ENCODE peak calls at places on chromosomes 4 and X, in five cellular contexts. O is fibroblast of mammary gland, Q is IMR-90, B is GM12878, R is Calu3. T is an unnamed sample.

GRCh38 chrX:1531106-1531890 is 5.7 kb downstream of the P2RY8 start:
- DNase-seq in R (no peak), O (no peak), B (no peak), Q (no peak), T (no peak)

GRCh38 chrX:69163936-69164741 is 1.1 kb downstream of the PJA1 start:
- DNase-seq in R (no peak), O (no peak), Q (no peak), B (no peak), T (no peak)

GRCh38 chr4:67727124-67727850 is 26.3 kb upstream of the UBA6 start:
- DNase-seq in B (no peak), Q (peak), O (peak), R (no peak), T (no peak)

GRCh38 chr4:3338976-3339531 is 46.2 kb downstream of the RGS12 start:
- DNase-seq in B (no peak), R (no peak), Q (no peak), O (no peak), T (no peak)

GRCh38 chrX:54891573-54891972 is 29.1 kb upstream of the TRO start:
- DNase-seq in R (peak), B (no peak), Q (peak), O (peak), T (peak)

GRCh38 chrX:118603981-118604380 is 108.4 kb downstream of the DOCK11 start:
- DNase-seq in Q (peak), B (peak), R (peak), O (peak), T (peak)

GRCh38 chr4:184315675-184316359 is 98.1 kb upstream of the ENPP6 start:
- DNase-seq in O (no peak), R (no peak), B (no peak), Q (no peak), T (no peak)

GRCh38 chrX:11765449-11765848 is 7.4 kb downstream of the MSL3 start:
- DNase-seq in O (no peak), R (no peak), Q (no peak), B (no peak), T (no peak)

GRCh38 chrX:8811611-8812010 is 10.4 kb upstream of the FAM9A start:
- DNase-seq in R (no peak), B (no peak), O (no peak), Q (no peak), T (no peak)

GRCh38 chr4:105133976-105134375 is 12.7 kb upstream of the TET2 start:
- DNase-seq in R (no peak), Q (no peak), B (no peak), O (no peak), T (no peak)

GRCh38 chr4:6229095-6229494 is 28.7 kb upstream of the JAKMIP1 start:
- DNase-seq in O (no peak), R (no peak), Q (no peak), B (no peak), T (no peak)
- TF ChIP-seq CTCF in O (no peak), R (no peak), Q (no peak), B (no peak), T (no peak)

DNA sequence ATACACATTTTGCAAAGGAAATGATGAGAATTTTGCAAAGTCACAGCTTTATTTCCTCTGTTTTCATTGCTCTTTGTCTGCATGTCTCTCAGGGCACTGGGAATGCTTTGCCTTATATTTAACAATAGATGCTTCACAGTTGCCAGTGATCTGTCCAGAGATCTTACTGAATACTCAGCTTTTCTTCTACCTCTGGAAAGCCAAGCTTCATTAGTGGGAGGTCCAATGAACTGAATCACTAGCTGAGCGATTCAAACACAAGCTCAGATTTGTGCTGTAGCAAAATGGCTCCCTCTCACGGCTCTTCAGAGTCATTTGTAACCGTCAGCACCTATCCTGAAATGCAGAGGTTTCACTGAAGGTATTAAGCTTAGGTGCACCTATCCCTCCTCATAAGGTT is 138.9 kb downstream of the DCLK2 start:
- DNase-seq in R (no peak), Q (peak), O (peak), B (no peak), T (peak)
- TF ChIP-seq CTCF in R (no peak), Q (peak), O (peak), B (no peak), T (peak)

DNA sequence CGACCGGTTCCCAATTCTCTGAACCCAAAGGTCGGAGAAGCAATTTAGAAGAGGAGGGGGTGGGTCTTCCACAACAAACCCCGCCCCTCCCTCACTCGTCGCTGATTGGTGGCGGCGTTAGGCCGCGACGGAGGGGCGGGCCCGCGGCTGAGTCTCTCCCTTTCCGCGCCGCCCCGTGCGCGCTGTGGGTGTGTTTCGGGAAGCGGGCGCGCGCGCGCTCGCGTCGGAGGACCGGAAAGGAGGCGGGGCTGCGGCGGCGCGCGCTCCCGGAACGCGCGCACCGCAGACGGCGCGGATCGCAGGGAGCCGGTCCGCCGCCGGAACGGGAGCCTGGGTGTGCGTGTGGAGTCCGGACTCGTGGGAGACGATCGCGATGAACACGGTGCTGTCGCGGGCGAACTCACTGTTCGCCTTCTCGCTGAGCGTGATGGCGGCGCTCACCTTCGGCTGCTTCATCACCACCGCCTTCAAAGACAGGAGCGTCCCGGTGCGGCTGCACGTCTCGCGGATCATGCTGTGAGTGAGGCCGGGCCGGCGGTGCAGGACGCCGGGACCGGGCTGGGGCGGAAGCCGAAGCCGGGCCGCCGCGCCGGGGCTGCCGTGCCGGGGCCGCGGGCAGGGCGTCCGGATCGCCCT is at the start of gene SPCS3:
- DNase-seq in R (peak), Q (peak), B (peak), O (peak), T (peak)
- TF ChIP-seq CTCF in R (no peak), Q (no peak), B (no peak), O (no peak), T (no peak)

GRCh38 chrX:121987163-121987562 is 939.8 kb downstream of the GLUD2 start:
- DNase-seq in Q (no peak), R (no peak), O (peak), B (no peak), T (no peak)
- TF ChIP-seq CTCF in Q (no peak), R (no peak), O (no peak), B (no peak), T (no peak)

GRCh38 chr4:70705856-70706461 is 15.8 kb upstream of the RUFY3 start:
- DNase-seq in B (no peak), Q (peak), O (peak), R (no peak), T (peak)

GRCh38 chr4:70703695-70704332 is 15.5 kb downstream of the UTP3 start:
- DNase-seq in R (peak), O (peak), Q (peak), B (no peak), T (peak)

GRCh38 chr4:70706516-70706915 is 15.2 kb upstream of the RUFY3 start:
- DNase-seq in Q (peak), R (no peak), B (no peak), O (peak), T (no peak)

GRCh38 chr4:70704333-70705145 is 16.2 kb downstream of the UTP3 start:
- DNase-seq in R (peak), O (peak), Q (peak), B (no peak), T (peak)

DNA sequence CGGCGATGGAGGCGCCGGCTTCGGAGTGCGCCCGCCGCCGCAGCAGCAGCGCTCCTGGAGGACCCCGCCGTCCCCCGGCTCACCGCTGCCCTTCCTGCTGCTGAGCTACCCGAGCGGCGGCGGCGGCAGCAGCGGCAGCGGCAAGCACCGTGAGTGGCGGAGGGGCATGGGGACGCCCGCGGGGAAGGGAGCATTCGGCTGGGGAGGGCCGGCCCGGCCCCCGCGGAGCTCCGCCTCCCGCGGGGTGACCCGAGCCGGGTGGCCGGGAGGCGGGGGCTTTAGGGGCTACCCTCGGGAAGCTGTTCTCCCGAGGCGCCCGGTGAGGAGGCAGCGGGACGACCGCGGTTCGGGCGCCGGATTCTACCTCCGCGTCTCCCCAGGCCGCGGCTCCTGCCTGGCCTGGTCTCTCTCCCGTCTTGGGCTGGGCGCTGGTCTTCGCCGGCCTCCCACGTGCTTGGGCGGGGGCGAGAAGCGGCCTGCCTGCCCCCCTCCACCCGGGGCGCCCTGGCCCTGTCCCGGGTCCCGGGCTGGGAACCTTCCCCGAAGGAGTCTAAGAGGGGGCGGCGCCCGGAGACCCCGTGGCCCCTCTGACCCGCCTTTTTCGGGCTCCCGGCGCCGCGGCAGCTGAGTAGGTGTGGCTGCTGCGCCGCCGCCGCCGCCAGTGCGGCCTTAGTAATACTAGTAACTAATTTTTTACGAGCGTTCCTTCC is 16.5 kb upstream of the RUFY3 start:
- DNase-seq in B (no peak), Q (peak), O (peak), R (peak), T (peak)
- TF ChIP-seq CTCF in B (no peak), Q (no peak), O (no peak), R (no peak), T (no peak)

DNA sequence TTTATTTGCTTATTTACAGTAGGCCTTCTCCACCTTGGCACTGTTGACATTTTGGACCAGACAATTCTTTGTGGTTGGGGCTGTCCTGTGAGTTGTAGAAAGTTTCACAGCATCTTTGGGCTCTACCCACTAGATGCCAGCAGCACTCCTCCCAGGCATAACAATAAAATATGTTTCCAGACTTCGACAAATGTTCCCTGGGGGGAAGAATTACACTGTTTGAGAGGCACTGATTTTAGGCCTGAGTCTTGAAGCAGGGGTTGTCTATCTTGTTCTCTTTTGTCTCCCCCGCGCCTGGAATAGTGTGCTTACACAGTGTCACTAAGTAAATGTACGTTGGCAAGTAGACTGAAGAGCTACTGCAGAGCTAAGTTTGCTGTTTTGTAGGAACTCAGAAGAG is 254.4 kb upstream of the BOD1L1 start:
- DNase-seq in O (no peak), B (no peak), Q (no peak), R (no peak), T (no peak)
- TF ChIP-seq CTCF in O (peak), B (no peak), Q (peak), R (no peak), T (no peak)

GRCh38 chr4:74045247-74045646 is 6.8 kb upstream of the CXCL3 start:
- DNase-seq in R (no peak), O (no peak), B (no peak), Q (no peak), T (no peak)

GRCh38 chr4:74045772-74046171 is 7.3 kb upstream of the CXCL3 start:
- DNase-seq in B (no peak), R (no peak), Q (no peak), O (no peak), T (no peak)

GRCh38 chr4:74044676-74045075 is 6.2 kb upstream of the CXCL3 start:
- DNase-seq in R (no peak), O (peak), B (no peak), Q (peak), T (no peak)

GRCh38 chr4:74041418-74041817 is 2.9 kb upstream of the CXCL3 start:
- DNase-seq in Q (no peak), R (no peak), B (no peak), O (no peak), T (no peak)

GRCh38 chr4:74042681-74043080 is 4.2 kb upstream of the CXCL3 start:
- DNase-seq in R (peak), O (no peak), Q (no peak), B (no peak), T (no peak)
- TF ChIP-seq CTCF in R (no peak), O (no peak), Q (no peak), B (no peak), T (no peak)

T was measured in MCF 10A.